ENCODE peak calls at places on chromosomes 4 and X, in ten cellular contexts. M is GM12865; Q is activated gamma-delta T cell treated with anti-CD3 and anti-CD28 coated beads, Interleukin-2, amount 50 U/mL, for 16 hours; S is AML-193; O is AG08396; E is SK-N-DZ; Z is NCI-H1930; L is HS-27A; G is stimulated activated CD8-positive, alpha-beta memory T cell treated with anti-CD3 and anti-CD28 coated beads, Interleukin-4, amount 100 ng/mL, for 4 hours; X is mammary epithelial cell. F is an unnamed sample.

GRCh38 chr4:53716011-53716410 is 124.7 kb upstream of the LNX1 start:
- DNase-seq in S (no peak), G (no peak), Q (no peak), M (no peak), L (no peak), Z (no peak), O (no peak), X (no peak), E (no peak), F (no peak)

GRCh38 chr4:139153411-139154133 is 23.4 kb downstream of the ELF2 start:
- DNase-seq in Q (no peak), E (no peak), X (no peak), S (no peak), Z (no peak), L (no peak), G (no peak), O (no peak), M (no peak), F (peak)

GRCh38 chr4:81650871-81651270 is 179.2 kb upstream of the RASGEF1B start:
- DNase-seq in L (no peak), O (no peak), Z (peak), S (no peak), X (no peak), Q (no peak), M (no peak), E (no peak), G (no peak), F (no peak)

GRCh38 chr4:158411180-158411721 is 110.4 kb upstream of the RXFP1 start:
- DNase-seq in E (no peak), L (no peak), O (no peak), G (no peak), Z (no peak), Q (no peak), X (peak), S (no peak), M (no peak), F (no peak)

GRCh38 chr4:4492161-4492847 is 49.5 kb downstream of the STX18 start:
- DNase-seq in Z (no peak), Q (no peak), X (no peak), E (no peak), L (no peak), S (no peak), O (no peak), M (peak), G (no peak), F (no peak)

GRCh38 chrX:46325312-46325877 is 219.8 kb downstream of the ZNF674 start:
- DNase-seq in X (peak), G (peak), E (no peak), Q (peak), O (peak), L (peak), Z (no peak), M (no peak), S (no peak), F (peak)

GRCh38 chr4:137663376-137664054 is 131.2 kb upstream of the PCDH18 start:
- DNase-seq in Q (no peak), X (no peak), E (no peak), M (no peak), L (no peak), Z (no peak), S (no peak), O (no peak), G (no peak), F (no peak)

GRCh38 chr4:16437836-16438235 is 211.6 kb upstream of the TAPT1 start:
- DNase-seq in E (no peak), Q (no peak), Z (no peak), L (peak), X (no peak), S (no peak), G (no peak), M (no peak), O (no peak), F (no peak)

GRCh38 chr4:159607824-159608223 is 504.9 kb downstream of the RAPGEF2 start:
- DNase-seq in Z (no peak), E (no peak), G (no peak), X (peak), L (no peak), S (no peak), Q (no peak), O (no peak), M (no peak), F (no peak)

GRCh38 chr4:3683077-3683743 is 83.0 kb upstream of the ADRA2C start:
- DNase-seq in O (no peak), M (no peak), Z (no peak), L (no peak), X (no peak), G (no peak), E (no peak), Q (no peak), S (no peak), F (no peak)

GRCh38 chr4:52059372-52059771 is 8.3 kb downstream of the SPATA18 start:
- DNase-seq in L (no peak), G (no peak), M (no peak), S (no peak), Q (no peak), O (no peak), X (peak), E (no peak), Z (no peak), F (peak)

GRCh38 chrX:68133181-68133580 is 300.1 kb downstream of the OPHN1 start:
- DNase-seq in M (no peak), E (no peak), Q (no peak), S (no peak), L (no peak), Z (no peak), X (no peak), G (no peak), O (no peak), F (no peak)

GRCh38 chr4:70997068-70997467 is 3.6 kb downstream of the DCK start:
- DNase-seq in Z (no peak), E (no peak), Q (no peak), S (no peak), O (no peak), X (no peak), G (no peak), L (no peak), M (no peak), F (no peak)

GRCh38 chr4:101019941-101020401 is 327.4 kb downstream of the PPP3CA start:
- DNase-seq in E (no peak), L (no peak), O (no peak), M (peak), X (peak), Q (no peak), Z (no peak), G (no peak), S (no peak), F (peak)

GRCh38 chr4:183038436-183038835 is 60.6 kb upstream of the WWC2 start:
- DNase-seq in X (no peak), Q (no peak), E (no peak), S (no peak), L (no peak), Z (no peak), M (no peak), G (no peak), O (no peak), F (no peak)

GRCh38 chrX:42732506-42732905 is 45.5 kb downstream of the PPP1R2C start:
- DNase-seq in Q (no peak), M (no peak), L (no peak), E (no peak), S (no peak), G (no peak), X (no peak), O (no peak), Z (no peak), F (no peak)

GRCh38 chrX:103063918-103064434 is at the start of gene BEX1:
- DNase-seq in S (no peak), M (no peak), G (no peak), E (peak), L (peak), O (no peak), Z (peak), X (peak), Q (no peak), F (no peak)

GRCh38 chr4:6573551-6573950 is 1.4 kb upstream of the MAN2B2 start:
- DNase-seq in X (no peak), O (no peak), M (no peak), S (no peak), Z (no peak), Q (no peak), E (no peak), G (no peak), L (no peak), F (no peak)

GRCh38 chrX:154298312-154298711 is 2.7 kb downstream of the TKTL1 start:
- DNase-seq in O (no peak), L (no peak), S (no peak), Z (no peak), X (peak), E (no peak), G (no peak), Q (no peak), M (peak), F (no peak)

GRCh38 chrX:7083468-7084396 is 63.8 kb upstream of the STS start:
- DNase-seq in S (peak), Z (no peak), Q (peak), M (peak), L (peak), G (peak), E (no peak), X (peak), O (peak), F (peak)

GRCh38 chr4:2867758-2868491 is 24.3 kb downstream of the ADD1 start:
- DNase-seq in O (peak), S (no peak), L (no peak), Z (no peak), Q (no peak), E (peak), G (no peak), X (no peak), M (no peak), F (no peak)

GRCh38 chr4:656651-657337 is 17.3 kb downstream of the ATP5ME start:
- DNase-seq in M (no peak), X (no peak), G (no peak), Z (no peak), Q (no peak), E (no peak), O (no peak), L (no peak), S (no peak), F (no peak)

GRCh38 chr4:26074672-26075071 is 160.7 kb downstream of the SMIM20 start:
- DNase-seq in S (peak), M (peak), X (no peak), L (no peak), Q (peak), Z (no peak), O (no peak), E (no peak), G (no peak), F (no peak)

GRCh38 chr4:174935607-174936006 is 17.4 kb downstream of the ADAM29 start:
- DNase-seq in Z (no peak), Q (no peak), O (no peak), S (no peak), G (no peak), M (no peak), E (no peak), L (no peak), X (no peak), F (no peak)

F was measured in PC-3.